ENCODE peak calls at places on chromosomes 11 and 22, in eight cellular contexts. Q is fibroblast of the conjunctiva; G is NCI-H2029; D is lower lobe of right lung; C is astrocyte; T is fibroblast of mammary gland; W is CD8-positive, alpha-beta memory T cell; K is Ammon's horn. N is an unnamed sample.

GRCh38 chr22:41481925-41482318 is 13.0 kb downstream of the ACO2 start:
- DNase-seq in Q (no peak), T (no peak), K (no peak), C (no peak), D (no peak), W (no peak), G (no peak), N (no peak)

GRCh38 chr11:9104581-9104980 is 13.2 kb upstream of the SCUBE2 start:
- DNase-seq in W (no peak), Q (no peak), T (no peak), K (no peak), G (no peak), D (no peak), C (no peak), N (no peak)

GRCh38 chr22:22710719-22711531 is 66.5 kb downstream of the GGTLC2 start:
- DNase-seq in D (peak), W (peak), C (no peak), G (peak), T (peak), Q (no peak), K (peak), N (peak)

GRCh38 chr11:29448246-29448877 is 568.5 kb downstream of the KCNA4 start:
- DNase-seq in K (peak), W (no peak), C (no peak), T (peak), Q (no peak), D (no peak), G (no peak), N (peak)

GRCh38 chr11:64924910-64925284 is 408 bp downstream of the PPP2R5B start:
- DNase-seq in K (no peak), D (no peak), Q (no peak), T (no peak), W (no peak), G (no peak), C (no peak), N (no peak)

GRCh38 chr11:46047520-46047919 is 73.7 kb downstream of the PHF21A start:
- DNase-seq in G (no peak), Q (no peak), W (no peak), C (peak), T (peak), D (no peak), K (no peak), N (no peak)

GRCh38 chr11:121634889-121635288 is 182.1 kb upstream of the SORL1-AS1 start:
- DNase-seq in Q (peak), K (no peak), G (no peak), T (peak), C (peak), W (no peak), D (no peak), N (peak)

GRCh38 chr11:9260182-9261146 is 4.7 kb downstream of the DENND5A start:
- DNase-seq in G (no peak), D (no peak), C (no peak), Q (no peak), W (no peak), K (no peak), T (no peak), N (no peak)

GRCh38 chr11:3137486-3138177 is 27.5 kb downstream of the OSBPL5 start:
- DNase-seq in W (no peak), K (no peak), G (no peak), T (peak), Q (no peak), C (no peak), D (peak), N (no peak)

GRCh38 chr11:134850566-134850965 is 438.5 kb upstream of the B3GAT1 start:
- DNase-seq in W (no peak), T (no peak), D (no peak), Q (no peak), C (no peak), G (no peak), K (no peak), N (no peak)

GRCh38 chr22:32571764-32572163 is 97.2 kb downstream of the FBXO7 start:
- DNase-seq in T (no peak), C (no peak), D (no peak), K (no peak), G (no peak), W (no peak), Q (no peak), N (no peak)

GRCh38 chr22:25488244-25489020 is 76.0 kb upstream of the GRK3 start:
- DNase-seq in G (peak), K (peak), C (peak), W (no peak), Q (peak), T (peak), D (peak), N (peak)